ENCODE peak calls at places on chromosome 4, in eight cellular contexts. B is OCI-M1, S is WTC11, D is Caki2, Q is HFFc6, N is mesothelial cell of epicardium, Y is B cell, H is hypothalamus. O is an unnamed sample.

GRCh38 chr4:184644553-184645307 is 4.5 kb downstream of the CASP3 start:
- DNase-seq in B (no peak), S (no peak), D (peak; percentile 70), Q (peak; percentile 24), N (no peak), Y (no peak), H (no peak), O (peak; percentile 86)

GRCh38 chr4:152064282-152064681 is 303.5 kb upstream of the GATB start:
- DNase-seq in B (no peak), S (no peak), D (no peak), Q (no peak), N (no peak), Y (no peak), H (no peak), O (no peak)

GRCh38 chr4:4640692-4641091 is 98.8 kb upstream of the STX18 start:
- DNase-seq in B (no peak), S (peak; percentile 52), D (no peak), Q (no peak), N (no peak), Y (no peak), H (no peak), O (no peak)

GRCh38 chr4:2289311-2289954 is 27.5 kb upstream of the MXD4 start:
- DNase-seq in B (no peak), S (no peak), D (no peak), Q (no peak), N (peak; percentile 5), Y (no peak), H (no peak), O (no peak)

GRCh38 chr4:9947168-9948062 is 73.9 kb downstream of the SLC2A9 start:
- DNase-seq in B (no peak), S (no peak), D (no peak), Q (no peak), N (no peak), Y (peak; percentile 13), H (no peak), O (no peak)

GRCh38 chr4:81807927-81808672 is 336.4 kb upstream of the RASGEF1B start:
- DNase-seq in B (peak; percentile 82), S (no peak), D (no peak), Q (no peak), N (no peak), Y (no peak), H (no peak), O (no peak)

GRCh38 chr4:82792912-82793649 is 5.5 kb downstream of the SCD5 start:
- DNase-seq in B (no peak), S (no peak), D (no peak), Q (peak; percentile 29), N (no peak), Y (no peak), H (no peak), O (no peak)

GRCh38 chr4:94523033-94523590 is 71.4 kb downstream of the PDLIM5 start:
- DNase-seq in B (no peak), S (no peak), D (no peak), Q (no peak), N (no peak), Y (no peak), H (no peak), O (no peak)

GRCh38 chr4:17662694-17663093 is 48.3 kb downstream of the MED28 start:
- DNase-seq in B (peak; percentile 4), S (no peak), D (no peak), Q (peak; percentile 8), N (no peak), Y (no peak), H (no peak), O (peak; percentile 44)